ENCODE peak calls at places on chromosome 12, in six cellular contexts. O is tibial artery, B is cardiac fibroblast, J is K562, H is MCF 10A, D is body of pancreas. K is an unnamed sample.

GRCh38 chr12:95118138-95118787 is 44.8 kb upstream of the NR2C1 start:
- DNase-seq in H (peak), O (no peak), D (no peak), J (no peak), B (peak), K (peak)

GRCh38 chr12:58176296-58176869 is 235.0 kb downstream of the ATP23 start:
- DNase-seq in O (no peak), B (peak), D (peak), H (peak), J (peak), K (no peak)

GRCh38 chr12:94930216-94930654 is 73.3 kb downstream of the NDUFA12 start:
- DNase-seq in O (no peak), J (no peak), H (no peak), D (no peak), B (no peak), K (no peak)

GRCh38 chr12:67415473-67415872 is 146.3 kb downstream of the CAND1 start:
- DNase-seq in D (no peak), O (no peak), J (no peak), B (peak), H (peak), K (peak)

GRCh38 chr12:20366776-20367409 is 1.4 kb upstream of the PDE3A start:
- DNase-seq in B (no peak), H (no peak), J (no peak), O (no peak), D (no peak), K (no peak)

GRCh38 chr12:52813885-52814709 is at the start of gene KRT4:
- DNase-seq in D (no peak), J (no peak), H (no peak), B (peak), O (no peak), K (peak)

GRCh38 chr12:56299308-56299852 is 750 bp downstream of the CS start:
- DNase-seq in B (peak), D (peak), O (no peak), J (peak), H (peak), K (peak)

GRCh38 chr12:124490584-124491305 is 76.7 kb downstream of the NCOR2 start:
- DNase-seq in J (peak), H (no peak), B (no peak), D (peak), O (peak), K (no peak)

GRCh38 chr12:122945047-122945592 is 21.1 kb downstream of the ABCB9 start:
- DNase-seq in O (no peak), H (no peak), J (no peak), B (no peak), D (no peak), K (no peak)

GRCh38 chr12:92973614-92974013 is 44.5 kb upstream of the EEA1 start:
- DNase-seq in H (peak), O (no peak), J (no peak), D (no peak), B (peak), K (peak)

GRCh38 chr12:123912415-123913385 is 59.9 kb downstream of the CCDC92 start:
- DNase-seq in D (no peak), B (no peak), J (no peak), H (no peak), O (no peak), K (no peak)

GRCh38 chr12:67698711-67699603 is 50.4 kb downstream of the DYRK2 start:
- DNase-seq in J (no peak), O (no peak), B (no peak), D (no peak), H (peak), K (peak)

GRCh38 chr12:23354800-23355199 is 594.7 kb downstream of the SOX5 start:
- DNase-seq in D (no peak), O (no peak), J (no peak), B (no peak), H (no peak), K (no peak)

DNA sequence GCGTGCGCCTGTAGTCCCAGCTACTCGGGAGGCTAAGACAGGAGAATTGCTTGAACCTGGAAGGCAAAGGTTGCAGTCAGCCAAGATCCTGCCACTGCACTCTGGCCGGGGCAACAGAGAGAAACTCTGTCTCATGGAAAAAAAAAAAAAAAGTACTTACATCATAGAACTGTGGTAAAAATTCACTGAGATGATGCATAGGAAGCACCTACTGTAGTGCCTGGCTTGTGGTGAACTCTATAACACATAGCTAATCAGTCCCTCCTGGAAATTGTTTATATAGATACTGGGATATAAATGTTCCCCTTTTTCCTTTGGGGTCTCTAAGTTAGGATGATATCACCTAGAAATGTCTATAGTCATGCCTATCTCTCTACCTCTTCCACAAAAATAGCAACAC is 89.7 kb upstream of the CPM start:
- DNase-seq in B (no peak), J (no peak), D (no peak), H (no peak), O (no peak), K (no peak)
- TF ChIP-seq CTCF in B (no peak), J (no peak), D (no peak), H (no peak), O (no peak), K (no peak)

DNA sequence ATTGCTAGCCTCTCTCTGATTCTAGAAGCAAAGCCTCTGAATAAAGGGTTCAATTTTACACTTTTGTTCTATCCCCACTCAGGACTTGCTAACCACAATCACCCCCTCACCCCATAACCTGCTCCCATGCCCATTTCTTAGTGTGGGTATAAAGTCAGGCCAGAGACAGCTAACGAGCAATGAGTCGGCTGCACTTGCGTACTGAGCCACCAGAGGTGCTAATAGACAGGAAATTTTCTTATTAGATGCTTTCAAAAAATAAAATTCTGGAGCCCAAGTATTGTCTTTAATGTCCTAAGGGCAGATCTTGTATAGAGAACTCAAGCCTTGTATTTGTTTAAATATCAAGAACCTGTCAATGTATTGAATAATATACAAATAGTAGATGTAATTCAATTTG is 256.9 kb downstream of the SYT1 start:
- DNase-seq in D (no peak), B (peak), J (peak), H (peak), O (no peak), K (no peak)
- TF ChIP-seq CTCF in D (no peak), B (peak), J (no peak), H (peak), O (no peak), K (peak)

GRCh38 chr12:47874316-47874715 is 30.5 kb downstream of the VDR start:
- DNase-seq in H (no peak), B (no peak), D (no peak), O (no peak), J (no peak), K (no peak)

GRCh38 chr12:47868552-47869031 is 36.2 kb downstream of the VDR start:
- DNase-seq in D (no peak), H (no peak), B (no peak), J (no peak), O (peak), K (no peak)

GRCh38 chr12:47868041-47868440 is 36.8 kb downstream of the VDR start:
- DNase-seq in J (no peak), B (peak), H (peak), D (no peak), O (peak), K (no peak)

GRCh38 chr12:47867496-47867941 is 37.3 kb downstream of the VDR start:
- DNase-seq in H (peak), D (no peak), O (no peak), J (peak), B (peak), K (peak)

DNA sequence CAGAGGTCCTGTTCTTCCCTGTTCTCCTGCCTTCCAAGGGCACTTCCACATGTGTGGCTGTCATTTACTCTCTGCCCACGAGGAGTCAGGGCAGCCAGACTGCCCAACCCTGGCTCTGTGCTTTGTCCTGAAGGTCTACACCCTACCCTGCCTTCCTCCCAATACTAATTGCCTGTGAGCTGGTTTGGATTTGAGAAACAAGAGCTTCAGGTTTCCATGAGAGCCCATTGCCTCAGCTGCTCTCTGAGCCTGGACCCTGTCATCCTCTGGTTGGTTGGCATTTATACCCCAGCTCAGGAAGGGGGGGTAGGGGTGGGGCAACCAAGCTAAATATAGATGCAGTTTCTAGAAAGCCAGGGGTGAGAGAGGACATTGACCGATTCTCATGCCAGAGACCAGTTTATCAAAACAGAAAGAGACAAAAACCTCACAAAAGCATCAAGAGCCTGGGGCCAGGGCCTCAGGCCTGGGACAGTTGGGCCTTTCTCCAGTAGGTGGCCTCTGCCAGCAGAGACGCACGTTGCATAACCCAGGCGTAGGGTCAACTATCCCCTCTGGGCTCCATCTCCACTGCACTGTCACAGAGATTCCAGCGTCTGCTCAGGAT is 34.5 kb downstream of the VDR start:
- DNase-seq in D (peak), J (no peak), H (peak), O (peak), B (peak), K (peak)
- TF ChIP-seq CTCF in D (no peak), J (peak), H (peak), O (peak), B (peak), K (peak)

GRCh38 chr12:116882742-116883141 is 1.5 kb upstream of the HRK start:
- DNase-seq in B (peak), H (peak), O (no peak), J (no peak), D (no peak), K (peak)
- TF ChIP-seq CTCF in B (peak), H (no peak), O (peak), J (peak), D (no peak), K (peak)

GRCh38 chr12:107594995-107595394 is 90.6 kb upstream of the PWP1 start:
- DNase-seq in J (no peak), O (no peak), B (no peak), D (no peak), H (peak), K (no peak)

GRCh38 chr12:107586256-107586970 is 99.2 kb upstream of the PWP1 start:
- DNase-seq in O (no peak), J (no peak), H (no peak), D (no peak), B (no peak), K (no peak)

GRCh38 chr12:107593713-107594381 is 91.8 kb upstream of the PWP1 start:
- DNase-seq in B (no peak), D (no peak), O (no peak), H (no peak), J (peak), K (no peak)

GRCh38 chr12:107590369-107591094 is 95.1 kb upstream of the PWP1 start:
- DNase-seq in J (no peak), D (no peak), B (no peak), H (no peak), O (no peak), K (no peak)

GRCh38 chr12:107591095-107591375 is 94.6 kb upstream of the PWP1 start:
- DNase-seq in H (no peak), D (no peak), O (no peak), J (no peak), B (no peak), K (no peak)
- TF ChIP-seq CTCF in H (no peak), D (no peak), O (no peak), J (no peak), B (no peak), K (no peak)

GRCh38 chr12:16075887-16076286 is 164.8 kb downstream of the DERA start:
- DNase-seq in H (no peak), D (no peak), B (no peak), O (no peak), J (no peak), K (no peak)

GRCh38 chr12:16076970-16077527 is 165.9 kb downstream of the DERA start:
- DNase-seq in H (no peak), O (no peak), D (no peak), B (no peak), J (no peak), K (no peak)

GRCh38 chr12:16076553-16076952 is 165.4 kb downstream of the DERA start:
- DNase-seq in D (no peak), B (peak), J (no peak), O (no peak), H (peak), K (no peak)
- TF ChIP-seq CTCF in D (no peak), B (peak), J (no peak), O (no peak), H (peak), K (peak)

DNA sequence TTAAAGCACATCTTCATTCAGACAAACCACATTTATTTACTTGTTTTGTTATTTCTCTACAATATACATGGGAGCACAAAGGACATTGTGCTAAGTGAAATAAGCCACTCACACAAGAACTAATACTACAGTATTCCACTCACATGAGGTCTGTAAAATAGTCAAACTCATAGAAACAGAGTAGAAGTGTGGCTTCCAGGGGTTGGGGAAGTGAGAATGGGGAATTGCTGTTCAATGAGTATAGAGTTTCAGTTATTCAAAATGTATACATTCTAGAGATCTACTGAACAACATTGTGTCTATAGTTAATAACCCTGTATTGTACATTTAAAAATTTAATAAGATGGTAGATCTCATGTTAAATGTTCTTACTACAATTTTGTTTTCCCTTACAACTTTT is 88.8 kb downstream of the ATXN7L3B start:
- DNase-seq in B (no peak), J (no peak), D (no peak), H (no peak), O (no peak), K (no peak)
- TF ChIP-seq CTCF in B (no peak), J (no peak), D (no peak), H (no peak), O (no peak), K (no peak)

GRCh38 chr12:78209851-78210493 is 379.3 kb downstream of the NAV3 start:
- DNase-seq in H (no peak), B (peak), O (no peak), J (no peak), D (no peak), K (no peak)
- TF ChIP-seq CTCF in H (no peak), B (no peak), O (no peak), J (no peak), D (no peak), K (no peak)

GRCh38 chr12:115785548-115785947 is 491.9 kb downstream of the MED13L start:
- DNase-seq in B (no peak), H (no peak), J (no peak), D (no peak), O (no peak), K (no peak)
- TF ChIP-seq CTCF in B (no peak), H (no peak), J (peak), D (no peak), O (no peak), K (no peak)

K was measured in HFFc6.